ENCODE peak calls at places on chromosomes 3 and 15, in four cellular contexts. B is K562, I is GM12878, W is H1. Q is an unnamed sample.

GRCh38 chr3:44065741-44066140 is 175.9 kb upstream of the TOPAZ1 start:
- DNase-seq in B (peak; percentile 16), I (no peak), W (no peak), Q (no peak)

GRCh38 chr3:53816430-53816829 is 29.8 kb downstream of the CHDH start:
- DNase-seq in B (no peak), I (no peak), W (no peak), Q (no peak)

GRCh38 chr15:65824031-65824743 is 32.1 kb upstream of the DENND4A start:
- DNase-seq in I (no peak), B (peak; percentile 88), W (no peak), Q (peak; percentile 31)

GRCh38 chr3:157618075-157618760 is 115.0 kb upstream of the VEPH1 start:
- DNase-seq in W (no peak), I (peak; percentile 12), B (peak; percentile 70), Q (peak; percentile 81)

GRCh38 chr3:179016979-179017670 is 54.5 kb downstream of the ZMAT3 start:
- DNase-seq in I (peak; percentile 62), W (no peak), B (no peak), Q (no peak)

GRCh38 chr3:150114873-150115570 is 144.3 kb upstream of the PFN2 start:
- DNase-seq in W (no peak), I (peak; percentile 69), B (no peak), Q (no peak)

GRCh38 chr3:59408047-59408624 is 358.3 kb upstream of the CFAP20DC start:
- DNase-seq in W (no peak), I (no peak), B (no peak), Q (no peak)

GRCh38 chr3:104566054-104566453 is 800.7 kb upstream of the ALCAM start:
- DNase-seq in B (no peak), I (no peak), W (no peak), Q (no peak)

GRCh38 chr15:70271422-70272088 is 173.8 kb upstream of the TLE3 start:
- DNase-seq in B (peak; percentile 16), W (peak; percentile 33), I (no peak), Q (no peak)

GRCh38 chr3:53744351-53744750 is 101.9 kb downstream of the CHDH start:
- DNase-seq in W (peak; percentile 7), B (no peak), I (no peak), Q (peak; percentile 57)

GRCh38 chr15:75832114-75832513 is 11.1 kb upstream of the UBE2Q2 start:
- DNase-seq in I (no peak), B (peak; percentile 61), W (no peak), Q (no peak)

GRCh38 chr15:42825599-42825998 is 88.7 kb upstream of the CDAN1 start:
- DNase-seq in I (no peak), B (no peak), W (no peak), Q (no peak)

GRCh38 chr3:39143051-39143885 is 10.1 kb downstream of the CSRNP1 start:
- DNase-seq in I (no peak), B (no peak), W (no peak), Q (no peak)

GRCh38 chr3:141860766-141861513 is 15.5 kb upstream of the ATP1B3 start:
- DNase-seq in W (no peak), I (no peak), B (peak; percentile 47), Q (no peak)

GRCh38 chr15:92155941-92156340 is 237.7 kb upstream of the ST8SIA2 start:
- DNase-seq in W (no peak), B (no peak), I (no peak), Q (no peak)

DNA sequence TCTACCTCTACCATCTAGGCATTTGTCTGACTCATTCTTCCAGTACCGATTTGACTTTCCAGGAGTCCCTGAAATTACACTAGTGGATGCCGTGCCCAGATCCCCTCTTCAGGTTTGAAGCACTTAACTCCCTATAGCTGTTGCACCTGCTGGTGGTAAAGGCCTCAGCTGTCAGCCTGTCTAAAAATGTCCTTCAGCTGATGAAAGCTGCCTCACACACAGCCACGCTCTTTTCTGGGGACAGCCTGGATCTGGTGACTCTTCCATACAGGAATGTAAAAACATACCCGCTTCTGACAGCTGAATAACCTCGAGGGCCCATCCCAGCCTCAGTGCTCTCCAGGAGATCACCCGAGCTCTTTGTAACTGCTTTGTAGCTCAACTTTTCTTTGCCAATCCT is 534.2 kb upstream of the GRM7 start:
- DNase-seq in I (no peak), W (no peak), B (no peak), Q (no peak)
- TF ChIP-seq JUND in I (no peak), W (no peak), B (no peak), Q (no peak)

GRCh38 chr3:2166552-2166951 is 67.9 kb downstream of the CNTN4 start:
- DNase-seq in W (no peak), I (no peak), B (no peak), Q (peak; percentile 41)
- TF ChIP-seq JUND in W (no peak), I (no peak), B (no peak), Q (no peak)

DNA sequence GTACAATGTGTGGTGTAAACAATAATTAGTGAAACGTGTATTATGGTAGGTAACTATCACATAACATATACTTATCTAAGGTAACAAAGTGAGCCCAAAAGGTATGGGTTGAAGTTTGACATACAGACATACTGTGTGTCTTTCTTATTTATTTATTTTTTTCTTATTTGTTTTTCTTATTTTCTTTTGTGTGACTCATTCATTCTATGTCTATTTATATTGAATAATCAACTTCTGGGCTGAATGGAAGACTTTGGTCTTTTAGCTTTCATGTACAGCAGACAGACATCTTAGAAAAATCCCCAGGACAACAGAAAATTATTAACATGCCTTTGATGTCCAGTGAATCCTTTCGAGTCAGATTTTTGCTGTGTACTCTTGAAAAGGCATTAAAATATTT is 200.3 kb upstream of the SLC2A2 start:
- DNase-seq in B (no peak), W (no peak), I (no peak), Q (no peak)
- TF ChIP-seq JUND in B (no peak), W (no peak), I (no peak), Q (no peak)

DNA sequence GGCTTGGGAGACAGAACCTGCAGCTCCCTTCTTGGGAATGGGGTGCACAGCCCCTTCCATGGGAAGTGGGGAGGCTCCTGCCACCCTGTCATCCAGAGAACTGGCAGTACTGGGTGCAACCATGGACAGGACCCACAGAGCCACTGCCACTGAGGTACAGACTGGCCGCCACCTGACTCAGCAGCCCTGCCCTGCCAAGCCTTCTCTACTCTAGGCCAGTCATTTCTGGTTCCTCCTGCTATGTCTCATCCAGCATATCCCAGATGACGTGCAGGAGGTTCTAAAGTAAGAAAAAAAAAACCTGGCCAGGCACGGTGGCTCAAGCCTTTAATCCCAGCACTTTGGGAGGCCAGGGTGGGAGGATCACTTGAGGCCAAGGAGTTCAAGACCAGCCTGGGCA is 76.9 kb upstream of the RPL32 start:
- DNase-seq in I (no peak), W (no peak), B (no peak), Q (no peak)
- TF ChIP-seq JUND in I (no peak), W (no peak), B (no peak), Q (no peak)

DNA sequence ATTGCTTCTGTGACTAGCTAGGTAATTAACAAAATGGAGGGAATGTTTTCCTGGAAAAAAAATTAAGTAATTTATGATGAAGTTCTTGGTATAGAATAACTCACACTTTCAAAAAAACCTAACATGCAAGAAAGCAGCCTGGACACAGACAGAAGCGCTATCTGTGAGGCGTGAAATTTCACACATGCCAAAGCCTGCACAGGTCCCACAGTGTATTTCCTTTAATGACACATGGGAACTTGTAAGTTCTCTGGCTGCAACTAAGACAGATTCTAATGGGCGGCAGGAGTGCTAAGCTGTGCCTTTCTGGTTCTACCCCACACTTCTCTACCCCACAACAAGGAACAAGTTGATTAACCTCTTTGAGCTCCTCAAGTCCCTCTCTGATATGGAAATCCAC is 84.9 kb upstream of the NEO1 start:
- DNase-seq in I (no peak), W (no peak), B (no peak), Q (no peak)
- TF ChIP-seq JUND in I (no peak), W (no peak), B (no peak), Q (no peak)

GRCh38 chr3:4977001-4977888 is 2.0 kb upstream of the BHLHE40 start:
- DNase-seq in W (no peak), B (peak; percentile 99), I (peak; percentile 89), Q (peak; percentile 88)
- TF ChIP-seq JUND in W (no peak), B (peak; percentile 87), I (peak; percentile 89), Q (no peak)

Q was measured in T47D.